ENCODE peak calls at places on chromosomes 16 and 17, in nine cellular contexts. B is right atrium auricular region; E is AG20443; W is transverse colon; J is aorta; F is naive thymus-derived CD8-positive, alpha-beta T cell; G is dorsolateral prefrontal cortex; M is stimulated activated CD8-positive, alpha-beta memory T cell treated with anti-CD3 and anti-CD28 coated beads, Interleukin-7, amount 100 ng/mL, for 24 hours; N is AG08395. H is an unnamed sample.

GRCh38 chr17:71790791-71791190 is 330.0 kb upstream of the SOX9 start:
- DNase-seq in B (no peak), E (peak), W (no peak), J (no peak), F (no peak), G (no peak), M (no peak), N (peak), H (no peak)

GRCh38 chr16:20348365-20349185 is 3.9 kb downstream of the UMOD start:
- DNase-seq in B (no peak), E (no peak), W (no peak), J (no peak), F (no peak), G (no peak), M (no peak), N (no peak), H (no peak)

GRCh38 chr17:57277923-57278604 is 21.7 kb downstream of the MSI2 start:
- DNase-seq in B (no peak), E (no peak), W (no peak), J (no peak), F (no peak), G (no peak), M (no peak), N (no peak), H (no peak)

GRCh38 chr17:76633628-76634328 is 9.8 kb downstream of the ST6GALNAC1 start:
- DNase-seq in B (no peak), E (no peak), W (no peak), J (no peak), F (no peak), G (no peak), M (no peak), N (no peak), H (no peak)

GRCh38 chr17:2468270-2468669 is 43.4 kb downstream of the METTL16 start:
- DNase-seq in B (no peak), E (no peak), W (no peak), J (no peak), F (no peak), G (no peak), M (no peak), N (peak), H (no peak)

GRCh38 chr17:42578282-42578869 is 847 bp upstream of the PSMC3IP start:
- DNase-seq in B (peak), E (peak), W (peak), J (peak), F (peak), G (no peak), M (peak), N (peak), H (peak)

GRCh38 chr16:55496509-55497145 is 12.2 kb upstream of the LPCAT2 start:
- DNase-seq in B (no peak), E (no peak), W (no peak), J (no peak), F (no peak), G (no peak), M (no peak), N (no peak), H (no peak)

GRCh38 chr16:9135797-9136196 is 44.4 kb downstream of the HAPSTR1 start:
- DNase-seq in B (no peak), E (no peak), W (no peak), J (peak), F (no peak), G (no peak), M (no peak), N (no peak), H (no peak)

GRCh38 chr16:13540771-13541170 is 379.2 kb upstream of the ERCC4 start:
- DNase-seq in B (no peak), E (no peak), W (no peak), J (no peak), F (no peak), G (no peak), M (no peak), N (no peak), H (no peak)

GRCh38 chr16:4109250-4109736 is 6.9 kb downstream of the ADCY9 start:
- DNase-seq in B (no peak), E (no peak), W (no peak), J (no peak), F (no peak), G (no peak), M (no peak), N (no peak), H (no peak)

GRCh38 chr17:66964930-66965800 is 658 bp downstream of the CACNG4 start:
- DNase-seq in B (no peak), E (peak), W (no peak), J (no peak), F (no peak), G (no peak), M (no peak), N (no peak), H (no peak)

GRCh38 chr17:75078097-75079022 is 9.4 kb upstream of the SLC16A5 start:
- DNase-seq in B (no peak), E (peak), W (peak), J (peak), F (peak), G (no peak), M (no peak), N (peak), H (no peak)

GRCh38 chr17:72173475-72174116 is 52.8 kb downstream of the SOX9 start:
- DNase-seq in B (no peak), E (no peak), W (no peak), J (no peak), F (no peak), G (no peak), M (no peak), N (no peak), H (no peak)

GRCh38 chr17:68468334-68468733 is 11.0 kb upstream of the WIPI1 start:
- DNase-seq in B (no peak), E (peak), W (no peak), J (no peak), F (no peak), G (no peak), M (no peak), N (peak), H (no peak)

GRCh38 chr17:48526986-48527741 is 3.6 kb downstream of the HOXB1 start:
- DNase-seq in B (no peak), E (no peak), W (no peak), J (no peak), F (no peak), G (no peak), M (no peak), N (no peak), H (no peak)

GRCh38 chr17:62869885-62870580 is 61.9 kb upstream of the MARCHF10 start:
- DNase-seq in B (no peak), E (peak), W (no peak), J (no peak), F (no peak), G (peak), M (no peak), N (peak), H (no peak)

GRCh38 chr17:4340914-4341615 is 25.4 kb downstream of the UBE2G1 start:
- DNase-seq in B (no peak), E (peak), W (no peak), J (no peak), F (no peak), G (no peak), M (no peak), N (peak), H (no peak)

GRCh38 chr17:5122586-5123342 is 6.9 kb downstream of the USP6 start:
- DNase-seq in B (no peak), E (peak), W (peak), J (peak), F (peak), G (no peak), M (no peak), N (peak), H (no peak)

GRCh38 chr16:15031179-15031578 is 24.7 kb downstream of the NTAN1 start:
- DNase-seq in B (no peak), E (no peak), W (peak), J (no peak), F (no peak), G (no peak), M (no peak), N (no peak), H (no peak)

GRCh38 chr17:73091770-73092517 is 544 bp downstream of the SLC39A11 start:
- DNase-seq in B (no peak), E (peak), W (peak), J (no peak), F (no peak), G (peak), M (no peak), N (peak), H (no peak)

GRCh38 chr16:83356266-83356665 is 451.5 kb upstream of the HSBP1 start:
- DNase-seq in B (no peak), E (peak), W (no peak), J (no peak), F (no peak), G (no peak), M (no peak), N (peak), H (no peak)

GRCh38 chr17:75093543-75094158 is 5.9 kb downstream of the SLC16A5 start:
- DNase-seq in B (no peak), E (no peak), W (no peak), J (no peak), F (no peak), G (no peak), M (no peak), N (no peak), H (no peak)

GRCh38 chr17:51152766-51153209 is 571 bp upstream of the NME1 start:
- DNase-seq in B (no peak), E (peak), W (no peak), J (no peak), F (no peak), G (no peak), M (no peak), N (no peak), H (no peak)

GRCh38 chr17:39716879-39717536 is 13.3 kb downstream of the MIEN1 start:
- DNase-seq in B (no peak), E (no peak), W (peak), J (no peak), F (no peak), G (no peak), M (no peak), N (no peak), H (no peak)

GRCh38 chr16:57801856-57802634 is at the start of gene KIFC3:
- DNase-seq in B (peak), E (peak), W (peak), J (peak), F (peak), G (peak), M (peak), N (peak), H (peak)

GRCh38 chr17:46943511-46944393 is 20.8 kb downstream of the GOSR2 start:
- DNase-seq in B (no peak), E (peak), W (no peak), J (no peak), F (no peak), G (no peak), M (no peak), N (peak), H (no peak)

GRCh38 chr17:40190197-40191021 is 13.1 kb downstream of the RAPGEFL1 start:
- DNase-seq in B (no peak), E (no peak), W (no peak), J (no peak), F (peak), G (no peak), M (no peak), N (no peak), H (no peak)

GRCh38 chr16:89564476-89565255 is 4.2 kb downstream of the RPL13 start:
- DNase-seq in B (no peak), E (no peak), W (peak), J (no peak), F (no peak), G (no peak), M (no peak), N (no peak), H (no peak)

GRCh38 chr17:42179911-42180410 is 981 bp downstream of the KCNH4 start:
- DNase-seq in B (no peak), E (peak), W (peak), J (no peak), F (peak), G (no peak), M (no peak), N (peak), H (no peak)

GRCh38 chr17:77371888-77372443 is 231.2 kb downstream of the SEC14L1 start:
- DNase-seq in B (no peak), E (no peak), W (no peak), J (peak), F (no peak), G (no peak), M (no peak), N (no peak), H (no peak)

GRCh38 chr17:41962768-41963434 is 3.7 kb upstream of the CNP start:
- DNase-seq in B (peak), E (peak), W (peak), J (peak), F (peak), G (peak), M (peak), N (peak), H (peak)

GRCh38 chr16:56981729-56982271 is 7.6 kb upstream of the NLRC5 start:
- DNase-seq in B (no peak), E (no peak), W (no peak), J (no peak), F (no peak), G (no peak), M (no peak), N (no peak), H (no peak)

GRCh38 chr16:68257251-68257905 is 6.9 kb upstream of the SLC7A6 start:
- DNase-seq in B (no peak), E (no peak), W (peak), J (no peak), F (no peak), G (no peak), M (no peak), N (peak), H (no peak)

GRCh38 chr16:83953796-83954576 is 946 bp downstream of the OSGIN1 start:
- DNase-seq in B (no peak), E (no peak), W (no peak), J (no peak), F (peak), G (no peak), M (no peak), N (no peak), H (no peak)

GRCh38 chr17:38713456-38713855 is 8.4 kb downstream of the MLLT6 start:
- DNase-seq in B (no peak), E (no peak), W (no peak), J (no peak), F (no peak), G (no peak), M (no peak), N (no peak), H (no peak)

GRCh38 chr16:81237282-81237681 is 1.2 kb upstream of the BCO1 start:
- DNase-seq in B (peak), E (no peak), W (peak), J (no peak), F (no peak), G (no peak), M (no peak), N (no peak), H (no peak)

GRCh38 chr16:85899444-85899843 is 482 bp downstream of the IRF8 start:
- DNase-seq in B (no peak), E (no peak), W (no peak), J (no peak), F (no peak), G (no peak), M (no peak), N (no peak), H (no peak)

GRCh38 chr17:32461853-32462617 is 17.7 kb downstream of the PSMD11 start:
- DNase-seq in B (no peak), E (peak), W (peak), J (no peak), F (peak), G (no peak), M (peak), N (peak), H (peak)

H was measured in activated effector memory CD4-positive, alpha-beta T cell treated with Interleukin-2 at 50 U/mL for 16 hours.